ENCODE peak calls at places on chromosomes 12 and 14, in ten cellular contexts. T, H, O, D, M, K, N, X, A and E are unnamed samples.

GRCh38 chr12:57772429-57773322 is at the start of gene EEF1AKMT3:
- DNase-seq in T (no peak), H (peak), O (no peak), D (peak), M (no peak), K (peak), N (peak), X (peak), A (no peak), E (peak)

GRCh38 chr12:56205445-56205844 is 16.2 kb upstream of the SMARCC2 start:
- DNase-seq in T (no peak), H (no peak), O (no peak), D (no peak), M (no peak), K (no peak), N (no peak), X (no peak), A (no peak), E (no peak)

GRCh38 chr14:71169028-71169427 is 261.8 kb downstream of the PCNX1 start:
- DNase-seq in T (no peak), H (no peak), O (no peak), D (no peak), M (no peak), K (no peak), N (no peak), X (no peak), A (no peak), E (no peak)

GRCh38 chr12:42468853-42469252 is 120.7 kb downstream of the PRICKLE1 start:
- DNase-seq in T (no peak), H (no peak), O (no peak), D (no peak), M (no peak), K (no peak), N (no peak), X (no peak), A (no peak), E (no peak)

GRCh38 chr12:14774074-14774943 is 29.0 kb downstream of the WBP11 start:
- DNase-seq in T (no peak), H (peak), O (peak), D (peak), M (peak), K (peak), N (peak), X (peak), A (peak), E (peak)

GRCh38 chr12:25424186-25424854 is 128.8 kb downstream of the LMNTD1 start:
- DNase-seq in T (no peak), H (peak), O (no peak), D (no peak), M (no peak), K (no peak), N (no peak), X (no peak), A (no peak), E (no peak)

GRCh38 chr14:92958373-92959188 is 35.6 kb downstream of the CHGA start:
- DNase-seq in T (no peak), H (no peak), O (no peak), D (no peak), M (no peak), K (no peak), N (no peak), X (no peak), A (no peak), E (no peak)

GRCh38 chr12:68138480-68138879 is 21.1 kb downstream of the IFNG start:
- DNase-seq in T (no peak), H (no peak), O (no peak), D (no peak), M (no peak), K (no peak), N (no peak), X (no peak), A (no peak), E (no peak)

GRCh38 chr14:101714394-101714793 is 47.1 kb upstream of the PPP2R5C start:
- DNase-seq in T (no peak), H (no peak), O (no peak), D (no peak), M (no peak), K (no peak), N (no peak), X (no peak), A (no peak), E (no peak)

GRCh38 chr12:127667131-127667685 is 599.8 kb upstream of the TMEM132C start:
- DNase-seq in T (no peak), H (peak), O (no peak), D (no peak), M (no peak), K (no peak), N (no peak), X (no peak), A (no peak), E (no peak)

GRCh38 chr14:95294834-95295599 is 24.7 kb downstream of the CLMN start:
- DNase-seq in T (no peak), H (peak), O (no peak), D (no peak), M (no peak), K (no peak), N (peak), X (peak), A (no peak), E (peak)

GRCh38 chr14:65084554-65085190 is 17.6 kb downstream of the MAX start:
- DNase-seq in T (no peak), H (no peak), O (no peak), D (no peak), M (no peak), K (no peak), N (peak), X (no peak), A (no peak), E (no peak)

GRCh38 chr14:58822856-58823255 is 185.1 kb downstream of the DACT1 start:
- DNase-seq in T (no peak), H (no peak), O (no peak), D (no peak), M (no peak), K (no peak), N (no peak), X (no peak), A (no peak), E (no peak)

GRCh38 chr12:14514946-14515345 is 52.7 kb downstream of the PLBD1 start:
- DNase-seq in T (no peak), H (peak), O (no peak), D (no peak), M (no peak), K (no peak), N (peak), X (peak), A (no peak), E (peak)

DNA sequence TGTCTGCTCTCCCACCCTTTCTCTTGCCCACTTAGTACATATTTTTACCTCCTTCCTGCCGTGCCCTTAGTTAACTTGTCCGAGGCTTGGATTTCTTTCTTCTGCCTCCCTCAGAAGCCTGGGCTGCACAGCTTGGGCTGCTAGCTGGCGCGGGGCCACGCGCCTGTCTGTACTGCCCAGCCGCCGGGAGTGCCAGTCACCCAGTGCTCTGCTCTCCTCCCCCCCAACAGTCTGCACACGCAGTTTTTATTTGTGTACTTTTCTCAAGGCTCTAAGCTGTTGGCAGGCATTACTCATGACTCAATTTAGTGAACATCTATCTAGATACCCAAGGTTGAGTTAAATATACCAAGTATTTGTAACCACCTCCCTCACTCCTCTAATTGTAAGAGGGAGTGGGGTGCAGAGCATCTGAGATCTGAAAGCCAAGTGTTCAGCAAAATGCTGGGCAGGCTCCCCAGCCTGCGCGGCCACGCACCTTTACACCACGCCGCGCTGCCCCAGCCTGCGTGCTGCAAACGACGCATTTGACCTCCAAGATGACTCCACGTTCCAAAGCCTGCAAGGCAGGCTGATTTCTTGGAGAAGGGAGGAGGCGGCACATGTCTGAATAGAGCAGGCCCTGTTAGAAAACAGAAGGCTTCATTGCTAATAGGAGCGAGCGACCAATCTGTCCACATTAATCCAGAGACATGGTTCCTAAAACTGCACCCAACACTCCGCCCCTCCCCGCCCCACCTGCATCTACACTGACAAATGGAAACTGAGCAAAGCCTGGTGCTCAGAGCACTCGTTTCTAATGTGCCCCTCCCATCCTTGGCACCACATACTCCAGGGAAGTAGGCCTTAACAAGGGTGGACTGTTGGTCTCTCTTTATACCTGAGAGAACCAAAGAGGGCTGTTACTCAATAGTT is 18.2 kb upstream of the CACNA2D4 start:
- DNase-seq in T (no peak), H (peak), O (peak), D (peak), M (no peak), K (no peak), N (peak), X (peak), A (no peak), E (peak)
- TF ChIP-seq CTCF in T (no peak), H (no peak), O (no peak), D (no peak), M (no peak), K (no peak), N (no peak), X (no peak), A (no peak), E (no peak)

DNA sequence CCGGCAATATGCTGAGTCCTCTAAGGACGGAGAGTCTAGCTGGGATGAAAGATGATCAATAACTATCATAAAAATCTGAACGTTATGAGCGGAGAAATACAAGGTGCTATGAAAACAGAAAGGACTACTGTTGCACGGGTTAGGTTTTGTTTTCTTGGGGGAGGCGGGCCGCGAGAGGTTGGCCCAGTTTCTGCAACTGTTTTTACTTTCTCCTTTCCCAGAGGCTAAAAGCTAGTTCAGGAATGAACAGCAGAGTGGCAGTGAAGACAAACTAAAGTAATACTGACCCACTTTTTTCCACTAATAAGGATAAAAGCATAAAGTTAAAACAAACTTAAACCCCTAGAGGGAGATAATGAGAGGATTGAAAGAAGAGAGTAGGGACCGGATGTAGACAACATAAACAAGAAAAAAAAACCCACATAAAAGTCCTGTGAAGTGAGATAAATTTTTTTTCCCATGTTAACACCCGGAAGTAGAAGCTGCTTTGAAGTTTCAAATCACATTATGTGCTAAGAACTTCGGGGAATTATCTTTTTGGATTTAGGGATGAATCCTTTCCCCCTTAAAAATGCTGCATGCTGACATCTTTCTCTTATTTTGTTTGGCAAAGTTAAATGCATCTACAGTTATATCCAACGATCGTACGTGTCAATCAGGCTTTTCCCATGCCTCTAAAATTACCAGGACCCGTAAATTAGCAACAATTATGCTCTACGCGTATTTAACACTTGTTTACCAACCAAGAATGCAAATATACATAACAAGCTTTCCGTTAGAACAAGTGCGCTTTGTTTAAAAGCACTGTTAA is 1.0 kb upstream of the CDK17 start:
- DNase-seq in T (peak), H (peak), O (no peak), D (peak), M (no peak), K (peak), N (peak), X (peak), A (no peak), E (peak)
- TF ChIP-seq CTCF in T (no peak), H (peak), O (peak), D (peak), M (peak), K (peak), N (peak), X (peak), A (peak), E (peak)

DNA sequence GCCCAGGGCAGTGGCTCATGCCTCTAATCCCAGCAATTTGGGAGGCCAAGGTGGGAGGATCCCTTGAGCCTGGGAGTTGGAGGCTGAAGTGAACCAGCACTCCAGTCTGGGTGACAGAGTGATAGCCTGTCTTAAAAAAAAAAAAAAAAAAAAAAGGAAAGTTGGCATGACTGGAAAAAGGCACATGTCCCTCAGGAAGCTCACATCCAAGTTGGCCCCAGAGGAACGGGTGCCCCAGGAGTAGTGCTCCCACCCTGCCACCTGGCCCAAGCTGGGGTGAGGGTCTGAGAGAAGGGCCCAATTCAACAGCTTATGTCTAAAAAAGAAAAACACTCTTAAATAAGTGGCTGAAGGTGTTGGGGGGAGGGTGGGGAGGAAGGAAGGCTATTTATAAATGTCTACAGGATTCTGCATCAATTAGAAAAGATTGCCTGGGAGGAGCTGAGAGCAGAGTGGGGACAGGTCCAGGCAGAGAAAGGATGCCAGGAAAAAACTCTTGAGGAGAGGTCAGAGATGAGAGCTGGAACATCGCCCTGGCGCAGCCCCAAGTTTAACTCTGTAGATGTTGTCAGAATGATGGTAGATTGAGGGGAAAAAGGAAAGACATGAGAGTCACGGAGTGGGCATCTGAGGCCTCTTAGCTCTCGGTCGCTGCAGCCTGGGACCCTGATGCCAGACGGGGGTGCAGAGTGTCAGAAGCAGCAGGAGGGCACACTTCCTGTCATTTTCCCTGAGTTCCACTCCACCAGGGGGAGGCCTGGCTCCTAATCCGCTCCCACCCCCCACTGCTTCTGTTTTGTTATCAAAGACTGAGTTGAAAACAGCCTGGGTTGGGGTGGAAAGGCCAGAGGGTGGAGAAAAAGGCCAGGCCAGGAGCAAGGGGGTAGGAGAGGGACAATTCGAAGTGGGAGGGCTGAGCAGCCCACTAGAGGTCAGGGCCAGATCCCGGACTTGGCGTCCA is 7.3 kb downstream of the SPRYD3 start:
- DNase-seq in T (no peak), H (peak), O (peak), D (peak), M (no peak), K (peak), N (peak), X (no peak), A (no peak), E (no peak)
- TF ChIP-seq CTCF in T (no peak), H (peak), O (peak), D (peak), M (peak), K (peak), N (peak), X (no peak), A (no peak), E (no peak)

GRCh38 chr14:82009076-82009475 is 475.4 kb upstream of the SEL1L start:
- DNase-seq in T (no peak), H (no peak), O (no peak), D (no peak), M (no peak), K (no peak), N (no peak), X (no peak), A (no peak), E (peak)
- TF ChIP-seq CTCF in T (no peak), H (no peak), O (no peak), D (no peak), M (no peak), K (peak), N (no peak), X (peak), A (no peak), E (peak)

GRCh38 chr12:99920561-99920960 is 64.2 kb downstream of the ANKS1B start:
- DNase-seq in T (no peak), H (no peak), O (no peak), D (no peak), M (no peak), K (no peak), N (no peak), X (no peak), A (no peak), E (no peak)
- TF ChIP-seq CTCF in T (no peak), H (no peak), O (no peak), D (no peak), M (no peak), K (no peak), N (no peak), X (no peak), A (no peak), E (no peak)

GRCh38 chr12:46373303-46374182 is 970 bp upstream of the SLC38A2 start:
- DNase-seq in T (no peak), H (no peak), O (peak), D (peak), M (no peak), K (peak), N (peak), X (peak), A (peak), E (peak)
- TF ChIP-seq CTCF in T (no peak), H (peak), O (peak), D (peak), M (peak), K (peak), N (peak), X (peak), A (no peak), E (no peak)

DNA sequence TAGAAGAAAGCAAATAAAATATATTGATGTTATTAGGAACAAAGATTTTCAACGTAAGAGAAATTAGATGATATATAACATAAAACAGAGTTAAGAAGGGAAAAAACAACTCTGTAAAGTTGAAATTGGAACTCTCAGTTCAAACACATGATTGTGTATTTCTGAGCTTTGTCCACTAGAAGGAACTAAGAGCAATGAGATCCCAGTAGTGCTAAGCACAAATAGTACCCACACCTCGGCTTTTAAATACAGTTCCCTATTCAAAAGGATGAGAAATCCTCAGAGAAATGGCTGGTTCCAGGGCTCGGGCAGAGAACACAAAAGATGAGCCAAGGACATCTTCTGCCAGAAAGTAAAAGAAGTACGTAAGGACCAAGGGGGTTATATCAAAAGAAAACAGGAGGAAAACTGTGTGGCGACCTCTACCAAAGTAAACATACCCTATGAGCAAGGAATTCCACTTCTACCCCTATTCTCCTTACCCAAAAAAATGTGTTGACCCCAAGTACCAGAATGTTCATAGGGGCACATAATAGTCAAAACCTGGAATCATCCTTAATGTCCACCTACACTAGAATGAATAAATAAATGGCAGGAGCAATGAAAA is 96.6 kb downstream of the SPTSSA start:
- DNase-seq in T (no peak), H (no peak), O (no peak), D (peak), M (no peak), K (peak), N (peak), X (no peak), A (no peak), E (no peak)
- TF ChIP-seq CTCF in T (no peak), H (peak), O (peak), D (peak), M (peak), K (peak), N (peak), X (peak), A (peak), E (no peak)

DNA sequence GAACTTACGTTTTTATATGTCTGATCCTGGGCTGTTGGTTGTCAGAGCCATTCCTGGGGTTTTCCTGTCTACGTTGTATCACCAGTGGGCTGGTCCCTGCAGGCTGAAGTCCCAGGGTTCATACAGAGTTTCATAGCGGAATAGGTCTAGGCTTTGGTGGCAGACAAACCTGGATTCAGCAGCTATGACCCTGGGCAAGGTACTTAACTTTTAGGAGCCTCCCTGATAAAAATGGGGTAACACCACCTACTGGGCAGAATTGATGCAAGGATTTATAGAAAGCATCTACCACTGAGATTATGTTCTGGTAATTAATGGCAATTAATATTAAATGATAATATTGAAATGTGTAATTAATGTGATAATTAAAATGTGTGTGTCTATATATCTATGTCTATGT is 141.2 kb downstream of the SYNE2 start:
- DNase-seq in T (no peak), H (no peak), O (no peak), D (no peak), M (no peak), K (no peak), N (peak), X (peak), A (no peak), E (peak)
- TF ChIP-seq CTCF in T (no peak), H (peak), O (peak), D (no peak), M (peak), K (peak), N (peak), X (peak), A (no peak), E (peak)